ENCODE peak calls at places on chromosomes 13 and 19, in four cellular contexts. O is IMR-90, C is PC-3, U is fibroblast of lung. S is an unnamed sample.

GRCh38 chr13:39597828-39598227 is 5.2 kb downstream of the LHFPL6 start:
- DNase-seq in U (no peak), O (peak), C (no peak), S (no peak)

GRCh38 chr13:87208636-87209035 is 462.5 kb upstream of the SLITRK5 start:
- DNase-seq in C (no peak), O (no peak), U (no peak), S (no peak)

GRCh38 chr13:51479199-51479523 is 26.3 kb upstream of the INTS6 start:
- DNase-seq in U (peak), C (peak), O (peak), S (no peak)

GRCh38 chr19:29247912-29248311 is 35.0 kb upstream of the UQCRFS1 start:
- DNase-seq in C (no peak), U (no peak), O (no peak), S (no peak)

GRCh38 chr19:32339988-32340874 is 5.2 kb upstream of the ZNF507 start:
- DNase-seq in U (peak), C (peak), O (peak), S (peak)

GRCh38 chr13:112746044-112746443 is 56.2 kb downstream of the ATP11A start:
- DNase-seq in U (no peak), O (no peak), C (no peak), S (no peak)

GRCh38 chr13:111978536-111978935 is 88.4 kb upstream of the SOX1 start:
- DNase-seq in U (no peak), C (no peak), O (no peak), S (no peak)

GRCh38 chr19:28823338-28823961 is 389.5 kb downstream of the UQCRFS1 start:
- DNase-seq in U (no peak), O (no peak), C (no peak), S (no peak)

GRCh38 chr13:73336789-73337188 is 278.0 kb downstream of the KLF5 start:
- DNase-seq in U (peak), O (no peak), C (peak), S (peak)

DNA sequence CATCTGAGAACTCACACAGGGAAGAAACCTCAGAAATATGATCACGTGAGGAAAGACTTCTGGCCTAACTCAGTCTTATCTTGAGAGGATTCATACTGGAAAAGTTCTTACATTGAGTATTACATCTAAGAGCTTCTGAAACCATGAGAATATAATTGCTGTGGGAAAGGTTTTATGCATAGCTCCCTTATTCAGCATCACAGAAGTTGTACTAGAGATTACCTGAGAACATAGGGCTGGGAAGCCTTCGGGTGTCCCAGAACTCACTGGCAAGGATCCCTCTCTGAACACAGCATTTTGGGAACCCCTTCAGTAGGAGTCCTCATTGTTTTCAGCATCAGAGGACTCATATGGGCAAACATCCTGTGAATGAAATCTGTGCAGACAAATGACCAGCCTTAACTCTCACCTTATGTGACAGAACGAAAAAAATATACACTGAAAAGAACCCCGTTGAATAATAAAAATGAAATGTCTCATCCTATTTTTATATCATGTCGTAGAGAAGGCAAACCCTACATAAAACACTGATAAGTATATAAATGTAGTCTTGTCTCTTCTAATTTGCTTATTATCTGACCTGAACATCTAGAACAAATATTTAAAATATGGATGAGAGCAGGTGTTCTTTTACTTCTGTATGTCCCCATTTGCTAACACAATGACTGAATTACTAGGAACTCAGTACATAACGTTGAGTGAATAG is 14.2 kb downstream of the ZNF274 start:
- DNase-seq in U (peak), C (peak), O (peak), S (peak)
- H3K4me3 ChIP-seq in U (no peak), C (peak), O (no peak), S (peak)

DNA sequence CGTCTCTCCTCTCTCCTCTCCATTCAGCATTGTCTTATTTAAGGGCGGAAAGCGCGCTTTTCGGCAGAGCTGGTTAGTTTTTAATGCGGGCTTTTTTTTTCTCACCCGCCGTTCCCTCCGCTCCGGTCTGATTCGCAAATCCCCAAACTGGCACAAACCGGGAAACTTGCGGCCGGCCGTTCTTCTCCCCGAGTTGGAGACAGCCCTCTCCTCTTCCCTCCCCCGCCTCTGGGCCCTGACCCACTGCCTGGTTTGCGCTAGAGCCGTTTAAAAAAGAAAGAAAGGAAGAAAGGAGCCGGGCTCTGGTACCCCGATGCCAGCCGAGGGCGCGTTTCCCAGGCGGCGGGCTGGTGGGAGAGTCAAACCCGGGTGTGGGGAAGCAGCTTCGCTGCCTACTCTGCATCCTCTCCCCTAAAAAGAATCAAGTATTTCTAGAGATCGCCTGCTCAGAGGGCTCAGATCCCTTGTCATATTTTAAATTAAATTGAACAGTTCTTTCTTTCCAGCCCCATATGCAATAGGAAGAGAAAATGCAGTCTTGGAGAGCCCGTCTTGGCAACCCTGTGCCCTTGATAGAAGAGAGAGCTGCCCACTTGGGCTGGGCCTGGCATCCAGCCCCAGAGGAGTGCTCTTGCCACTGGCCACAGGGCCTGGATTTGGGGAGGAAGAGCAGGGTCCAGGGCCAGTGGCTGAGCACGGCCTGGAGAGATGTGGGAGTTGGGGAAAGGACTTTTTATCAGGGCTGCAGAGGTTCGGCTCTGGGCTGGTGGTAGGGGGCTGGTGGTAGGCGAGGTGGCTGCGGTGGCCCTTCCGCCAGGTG is 19.0 kb downstream of the NFIX start:
- DNase-seq in O (no peak), C (peak), U (peak), S (no peak)
- H2AFZ ChIP-seq in O (no peak), C (peak), U (no peak), S (no peak)

DNA sequence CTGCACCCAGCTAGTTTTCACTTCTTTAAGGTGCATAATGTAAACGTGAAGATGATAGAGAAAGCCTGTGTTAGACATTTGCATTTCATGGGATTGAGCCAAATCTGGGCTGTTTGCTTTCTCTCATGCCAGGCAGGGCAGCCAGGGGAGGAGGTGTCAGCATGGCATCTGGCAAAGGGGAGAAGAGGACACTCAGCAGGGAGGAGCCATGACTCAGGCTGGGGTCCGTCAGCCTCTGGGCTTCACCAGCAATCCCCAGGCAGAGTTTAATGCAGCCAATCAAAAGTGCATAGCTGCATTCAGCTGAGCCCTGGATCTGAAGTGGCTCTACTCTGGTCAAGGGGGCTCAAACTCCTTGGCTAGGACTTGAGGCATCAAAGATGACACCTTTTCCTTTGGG is 23.5 kb downstream of the EBPL start:
- DNase-seq in C (peak), O (peak), U (peak), S (no peak)
- H3K27ac ChIP-seq in C (no peak), O (no peak), U (no peak), S (no peak)

DNA sequence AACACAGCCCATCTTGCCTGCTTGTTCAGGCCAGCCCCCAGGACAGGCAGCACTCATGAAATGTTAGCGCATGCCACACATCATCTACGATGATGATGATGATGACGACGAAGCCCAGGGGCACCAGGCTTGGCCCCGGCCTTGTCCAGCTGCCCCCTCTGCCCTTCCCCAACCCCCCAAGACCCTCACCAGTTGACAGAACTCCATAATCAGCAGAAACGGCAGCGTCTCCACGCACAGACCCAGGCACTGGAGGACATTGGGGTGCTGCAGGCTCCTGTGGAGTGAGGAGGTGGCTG is 9.0 kb downstream of the LMTK3 start:
- DNase-seq in U (no peak), O (no peak), C (no peak), S (no peak)
- H3K4me3 ChIP-seq in U (no peak), O (no peak), C (peak), S (peak)

DNA sequence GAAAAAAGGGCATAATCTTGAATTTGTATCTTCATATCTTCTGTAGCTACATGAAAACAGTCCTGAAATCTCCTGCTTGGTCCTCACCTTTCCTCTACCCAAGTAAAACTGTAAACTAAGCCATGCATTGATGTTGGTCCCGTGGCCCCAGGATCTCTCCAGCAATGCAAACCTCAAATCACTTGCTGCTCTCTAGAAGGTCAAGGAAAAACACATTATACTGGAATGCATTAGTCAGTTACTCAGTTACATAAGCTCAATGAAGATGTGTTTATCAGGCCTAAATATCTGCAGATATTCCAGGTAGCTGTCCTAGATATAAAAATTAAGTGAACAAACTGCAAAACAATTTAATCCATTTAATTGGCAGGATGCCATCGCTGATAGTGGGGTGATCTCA is 261.8 kb downstream of the ABCC4 start:
- DNase-seq in O (peak), C (no peak), U (peak), S (no peak)
- H2AFZ ChIP-seq in O (no peak), C (no peak), U (no peak), S (no peak)

DNA sequence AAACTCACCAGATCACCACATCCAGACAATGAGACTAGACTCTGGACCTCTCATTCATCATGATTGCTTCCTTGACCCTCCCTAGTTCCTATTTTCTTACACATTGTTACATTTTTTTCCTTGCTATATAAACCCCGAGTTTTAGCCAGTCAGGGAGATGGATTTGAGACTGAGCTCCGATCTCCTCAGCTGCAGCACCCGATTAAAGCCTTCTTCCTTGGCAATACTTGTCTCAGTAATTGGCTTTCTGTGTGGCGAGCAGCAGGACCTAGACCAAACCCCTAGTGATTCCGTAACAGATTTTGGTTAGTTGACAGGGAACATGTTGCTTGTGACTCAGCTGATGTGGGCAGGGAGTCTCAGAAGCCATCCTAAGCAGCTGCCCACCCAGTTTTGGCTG is 44.0 kb downstream of the SUCLA2 start:
- DNase-seq in U (no peak), O (no peak), C (no peak), S (no peak)
- H3K27ac ChIP-seq in U (no peak), O (no peak), C (no peak), S (no peak)

GRCh38 chr13:31068119-31068423 is 93.6 kb downstream of the HSPH1 start:
- DNase-seq in C (no peak), U (no peak), O (no peak), S (no peak)

GRCh38 chr13:31067416-31068118 is 94.1 kb downstream of the HSPH1 start:
- DNase-seq in O (peak), U (peak), C (peak), S (no peak)

GRCh38 chr13:31064636-31065035 is 97.1 kb downstream of the HSPH1 start:
- DNase-seq in C (no peak), U (no peak), O (no peak), S (no peak)

GRCh38 chr13:31060655-31061054 is 101.0 kb downstream of the HSPH1 start:
- DNase-seq in C (no peak), O (no peak), U (no peak), S (no peak)

DNA sequence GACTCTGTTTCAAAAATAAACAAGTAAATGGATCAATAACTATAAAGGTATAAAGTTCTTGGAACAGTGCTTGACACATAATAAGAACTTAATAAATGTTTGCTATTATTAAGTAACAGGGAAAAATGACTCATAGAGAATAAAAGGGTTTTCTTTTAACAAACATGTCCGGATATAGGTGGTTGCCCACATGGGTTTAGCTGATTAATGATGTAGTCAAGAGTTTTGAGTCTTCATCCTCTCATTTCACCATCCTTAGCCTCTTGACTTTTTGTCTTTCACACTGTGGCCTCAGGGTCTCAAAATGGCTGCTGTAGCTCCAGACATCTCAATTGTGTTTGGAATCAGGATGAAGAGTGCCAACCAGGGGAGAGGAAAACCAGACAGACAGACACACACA is 98.0 kb downstream of the HSPH1 start:
- DNase-seq in U (no peak), C (peak), O (no peak), S (no peak)
- H3K4me3 ChIP-seq in U (no peak), C (no peak), O (no peak), S (no peak)

GRCh38 chr19:13117772-13118423 is at the start of gene NACC1:
- DNase-seq in C (peak), U (peak), O (peak), S (peak)
- H2AFZ ChIP-seq in C (peak), U (peak), O (peak), S (peak)

S was measured in PC-9.